ENCODE peak calls at places on chromosome X, in seven cellular contexts. I is RPMI8226; C is stimulated activated CD4-positive, alpha-beta T cell treated with anti-CD3 and anti-CD28 coated beads, Interleukin-15, amount 100 ng/mL, for 24 hours; O is occipital lobe; F is dermis microvascular lymphatic vessel endothelial cell; W is amygdala; M is mesenchymal stem cell. X is an unnamed sample.

GRCh38 chrX:41912922-41913321 is 10.4 kb downstream of the CASK start:
- DNase-seq in I (no peak), C (no peak), O (no peak), F (no peak), W (no peak), M (peak), X (no peak)

GRCh38 chrX:129845616-129846190 is 2.0 kb upstream of the ZDHHC9 start:
- DNase-seq in I (no peak), C (no peak), O (no peak), F (no peak), W (no peak), M (no peak), X (no peak)

GRCh38 chrX:18406531-18407266 is 18.7 kb upstream of the CDKL5 start:
- DNase-seq in I (no peak), C (no peak), O (no peak), F (no peak), W (no peak), M (no peak), X (no peak)

GRCh38 chrX:154304901-154305300 is 9.3 kb downstream of the TKTL1 start:
- DNase-seq in I (peak), C (no peak), O (no peak), F (no peak), W (no peak), M (no peak), X (peak)

GRCh38 chrX:152632445-152633097 is 5.1 kb upstream of the GABRQ start:
- DNase-seq in I (peak), C (peak), O (peak), F (peak), W (peak), M (peak), X (peak)

GRCh38 chrX:103061486-103061885 is 2.5 kb downstream of the BEX1 start:
- DNase-seq in I (no peak), C (no peak), O (no peak), F (no peak), W (no peak), M (no peak), X (no peak)

GRCh38 chrX:80816051-80816450 is 6.4 kb upstream of the BRWD3 start:
- DNase-seq in I (no peak), C (no peak), O (no peak), F (no peak), W (no peak), M (no peak), X (peak)

GRCh38 chrX:47644557-47645091 is 5.7 kb downstream of the ELK1 start:
- DNase-seq in I (peak), C (no peak), O (no peak), F (peak), W (no peak), M (peak), X (peak)

GRCh38 chrX:53184836-53185235 is 40.2 kb downstream of the KDM5C start:
- DNase-seq in I (no peak), C (no peak), O (no peak), F (no peak), W (no peak), M (peak), X (no peak)

X was measured in ELF-1.